ENCODE peak calls at places on chromosome 10, in four cellular contexts. L is NCI-H69, W is SK-MEL-5, P is B cell. X is an unnamed sample.

GRCh38 chr10:28179490-28180099 is 123.3 kb downstream of the MPP7 start:
- DNase-seq in W (peak; percentile 63), P (peak; percentile 35), L (peak; percentile 29), X (peak; percentile 75)

GRCh38 chr10:94613-95012 is 40.6 kb upstream of the ZMYND11 start:
- DNase-seq in W (no peak), L (no peak), P (no peak), X (no peak)

GRCh38 chr10:130179640-130180039 is 43.4 kb downstream of the GLRX3 start:
- DNase-seq in P (no peak), L (peak; percentile 45), W (peak; percentile 72), X (peak; percentile 66)

GRCh38 chr10:26725837-26726727 is 28.6 kb downstream of the PDSS1 start:
- DNase-seq in P (peak; percentile 53), W (peak; percentile 56), L (peak; percentile 33), X (peak; percentile 56)

GRCh38 chr10:86036544-86036831 is 330.1 kb downstream of the GRID1 start:
- DNase-seq in P (no peak), L (no peak), W (no peak), X (no peak)

GRCh38 chr10:97892961-97893360 is 43.3 kb downstream of the GOLGA7B start:
- DNase-seq in L (no peak), W (no peak), P (no peak), X (no peak)

GRCh38 chr10:126647116-126647515 is 23.4 kb downstream of the C10orf90 start:
- DNase-seq in W (no peak), L (no peak), P (no peak), X (no peak)

GRCh38 chr10:93580824-93581223 is 14.4 kb downstream of the FFAR4 start:
- DNase-seq in L (peak; percentile 31), W (no peak), P (no peak), X (peak; percentile 61)

GRCh38 chr10:31083765-31084184 is 52.1 kb upstream of the ZNF438 start:
- DNase-seq in P (no peak), L (peak; percentile 24), W (peak; percentile 74), X (peak; percentile 70)

GRCh38 chr10:103479135-103479534 is at the start of gene CALHM3:
- DNase-seq in P (no peak), L (peak; percentile 4), W (no peak), X (peak; percentile 45)

GRCh38 chr10:132163278-132163765 is 23.4 kb upstream of the DPYSL4 start:
- DNase-seq in P (no peak), W (peak; percentile 65), L (peak; percentile 88), X (peak; percentile 97)

GRCh38 chr10:74244097-74244685 is 93.2 kb downstream of the ADK start:
- DNase-seq in P (no peak), W (peak; percentile 56), L (peak; percentile 59), X (no peak)

GRCh38 chr10:66180651-66181318 is 745.1 kb upstream of the LRRTM3 start:
- DNase-seq in W (peak; percentile 72), L (peak; percentile 53), P (peak; percentile 35), X (peak; percentile 66)

GRCh38 chr10:121306159-121306673 is 292.0 kb downstream of the FGFR2 start:
- DNase-seq in P (no peak), L (no peak), W (no peak), X (no peak)

GRCh38 chr10:78390817-78391216 is 357.2 kb downstream of the RPS24 start:
- DNase-seq in W (no peak), P (no peak), L (no peak), X (no peak)

GRCh38 chr10:86958109-86958830 is at the start of gene SNCG:
- DNase-seq in P (no peak), W (no peak), L (peak; percentile 68), X (no peak)

GRCh38 chr10:84429926-84430520 is 101.6 kb downstream of the CCSER2 start:
- DNase-seq in P (peak; percentile 30), L (peak; percentile 73), W (peak; percentile 68), X (peak; percentile 86)

GRCh38 chr10:32348297-32349198 is 1.6 kb upstream of the EPC1 start:
- DNase-seq in L (no peak), P (no peak), W (no peak), X (no peak)

GRCh38 chr10:690227-691161 is 1.0 kb upstream of the DIP2C start:
- DNase-seq in P (no peak), W (no peak), L (no peak), X (no peak)

GRCh38 chr10:12782537-12782936 is 219.0 kb downstream of the CCDC3 start:
- DNase-seq in L (peak; percentile 22), W (peak; percentile 42), P (peak; percentile 29), X (peak; percentile 72)

GRCh38 chr10:10584164-10584563 is 433.5 kb upstream of the CELF2 start:
- DNase-seq in L (no peak), P (no peak), W (no peak), X (no peak)

GRCh38 chr10:97584060-97584797 is at the start of gene HOGA1:
- DNase-seq in L (peak; percentile 49), P (no peak), W (peak; percentile 92), X (peak; percentile 94)

GRCh38 chr10:60816624-60817023 is 38.3 kb downstream of the CDK1 start:
- DNase-seq in W (peak; percentile 81), P (peak; percentile 53), L (peak; percentile 73), X (peak; percentile 77)

GRCh38 chr10:62779487-62780248 is 24.9 kb upstream of the ADO start:
- DNase-seq in W (no peak), L (peak; percentile 33), P (peak; percentile 68), X (no peak)